ENCODE peak calls at places on chromosomes 13 and 19, in nine cellular contexts. Q is caudate nucleus; G is stimulated activated CD4-positive, alpha-beta T cell treated with anti-CD3 and anti-CD28 coated beads, Interleukin-1b, Interleukin-23, amount 100 ng/mL, for 4 hours; C is NB4; O is Right ventricle myocardium superior; Z is brain microvascular endothelial cell; B is activated naive CD8-positive, alpha-beta T cell treated with anti-CD3 and anti-CD28 coated beads, Interleukin-2, amount 50 U/mL, for 16 hours; R is non-pigmented ciliary epithelial cell; H is RWPE1. S is an unnamed sample.

GRCh38 chr13:29569253-29570057 is 26.0 kb downstream of the SLC7A1 start:
- DNase-seq in Q (no peak), G (no peak), C (no peak), O (no peak), Z (no peak), B (no peak), R (no peak), H (no peak), S (no peak)

GRCh38 chr19:54921082-54921481 is 15.1 kb downstream of the NCR1 start:
- DNase-seq in Q (no peak), G (no peak), C (no peak), O (no peak), Z (no peak), B (no peak), R (no peak), H (no peak), S (peak; percentile 19)

GRCh38 chr13:31204592-31204991 is 4.8 kb downstream of the B3GLCT start:
- DNase-seq in Q (no peak), G (no peak), C (peak; percentile 45), O (no peak), Z (peak; percentile 54), B (no peak), R (peak; percentile 34), H (peak; percentile 64), S (no peak)

GRCh38 chr19:1590641-1591397 is 1.8 kb downstream of the MBD3 start:
- DNase-seq in Q (no peak), G (no peak), C (peak; percentile 58), O (no peak), Z (no peak), B (no peak), R (no peak), H (no peak), S (peak; percentile 58)

GRCh38 chr13:52955505-52955904 is 73.1 kb upstream of the OLFM4 start:
- DNase-seq in Q (no peak), G (no peak), C (no peak), O (no peak), Z (no peak), B (no peak), R (no peak), H (no peak), S (no peak)

GRCh38 chr13:101455863-101456262 is 3.4 kb downstream of the ITGBL1 start:
- DNase-seq in Q (no peak), G (no peak), C (no peak), O (no peak), Z (peak; percentile 85), B (no peak), R (peak; percentile 93), H (peak; percentile 84), S (no peak)

GRCh38 chr19:17138937-17139598 is 63.5 kb downstream of the MYO9B start:
- DNase-seq in Q (no peak), G (no peak), C (no peak), O (peak; percentile 79), Z (no peak), B (no peak), R (no peak), H (no peak), S (no peak)

GRCh38 chr13:79571147-79571546 is 90.2 kb downstream of the NDFIP2 start:
- DNase-seq in Q (no peak), G (no peak), C (no peak), O (no peak), Z (no peak), B (no peak), R (no peak), H (no peak), S (no peak)

GRCh38 chr13:33494596-33495214 is 209.2 kb upstream of the STARD13 start:
- DNase-seq in Q (no peak), G (no peak), C (no peak), O (no peak), Z (peak; percentile 95), B (no peak), R (peak; percentile 95), H (peak; percentile 39), S (peak; percentile 82)

GRCh38 chr19:44891016-44891882 is at the start of gene TOMM40:
- DNase-seq in Q (no peak), G (peak; percentile 99), C (peak; percentile 98), O (peak; percentile 100), Z (peak; percentile 100), B (no peak), R (peak; percentile 98), H (no peak), S (no peak)

GRCh38 chr13:46665630-46666482 is 112.9 kb downstream of the LRCH1 start:
- DNase-seq in Q (no peak), G (no peak), C (no peak), O (no peak), Z (no peak), B (no peak), R (no peak), H (no peak), S (no peak)

GRCh38 chr19:46828484-46828883 is 22.2 kb downstream of the AP2S1 start:
- DNase-seq in Q (no peak), G (peak; percentile 11), C (no peak), O (no peak), Z (no peak), B (no peak), R (no peak), H (no peak), S (no peak)

GRCh38 chr19:4519521-4520277 is 1.4 kb upstream of the PLIN4 start:
- DNase-seq in Q (peak; percentile 19), G (no peak), C (no peak), O (peak; percentile 73), Z (no peak), B (no peak), R (no peak), H (peak; percentile 34), S (peak; percentile 25)

GRCh38 chr19:12198136-12198535 is 35.2 kb downstream of the ZNF136 start:
- DNase-seq in Q (no peak), G (no peak), C (no peak), O (no peak), Z (no peak), B (no peak), R (no peak), H (no peak), S (no peak)

GRCh38 chr19:19443902-19444693 is 38.6 kb downstream of the GATAD2A start:
- DNase-seq in Q (no peak), G (no peak), C (peak; percentile 27), O (no peak), Z (no peak), B (no peak), R (no peak), H (no peak), S (no peak)

S was measured in KBM-7.